ENCODE peak calls at places on chromosome 3, in ten cellular contexts. E is right cardiac atrium, P is SHP77, L is cerebellar cortex, V is left cardiac atrium, Z is anterior cingulate cortex, K is T-cell, D is left ventricle myocardium inferior, W is AG09319, G is KBM-7. M is an unnamed sample.

GRCh38 chr3:28598165-28598564 is 249.5 kb upstream of the AZI2 start:
- DNase-seq in V (no peak), G (no peak), D (no peak), W (no peak), P (no peak), L (no peak), K (no peak), E (no peak), Z (no peak), M (no peak)

GRCh38 chr3:119579366-119580147 is at the start of gene ADPRH:
- DNase-seq in Z (no peak), G (peak), W (peak), D (peak), V (peak), E (peak), P (no peak), L (peak), K (no peak), M (peak)

GRCh38 chr3:35224571-35225280 is 414.6 kb upstream of the ARPP21 start:
- DNase-seq in G (no peak), Z (no peak), K (no peak), D (no peak), V (no peak), L (peak), W (no peak), E (no peak), P (no peak), M (no peak)

GRCh38 chr3:18234717-18235335 is 190.3 kb downstream of the SATB1 start:
- DNase-seq in V (peak), G (no peak), K (no peak), L (no peak), E (peak), W (no peak), D (peak), P (no peak), Z (no peak), M (peak)

GRCh38 chr3:35393916-35394315 is 245.4 kb upstream of the ARPP21 start:
- DNase-seq in K (no peak), Z (no peak), E (no peak), V (no peak), W (no peak), P (peak), L (no peak), G (no peak), D (no peak), M (no peak)

GRCh38 chr3:196202516-196202970 is 8.7 kb downstream of the ZDHHC19 start:
- DNase-seq in K (no peak), W (no peak), L (no peak), P (no peak), E (peak), D (peak), G (no peak), V (peak), Z (no peak), M (no peak)

GRCh38 chr3:182692021-182692420 is 101.3 kb upstream of the ATP11B start:
- DNase-seq in L (no peak), E (no peak), K (no peak), D (no peak), G (no peak), W (no peak), V (no peak), P (no peak), Z (no peak), M (no peak)

GRCh38 chr3:171309906-171310359 is 150.3 kb downstream of the TNIK start:
- DNase-seq in D (no peak), K (no peak), Z (no peak), L (no peak), P (no peak), E (no peak), W (no peak), V (no peak), G (no peak), M (no peak)

GRCh38 chr3:63972196-63972595 is 51.1 kb downstream of the PSMD6 start:
- DNase-seq in G (no peak), Z (no peak), W (no peak), E (no peak), L (no peak), V (no peak), K (no peak), P (no peak), D (no peak), M (no peak)

GRCh38 chr3:48364840-48365239 is 7.2 kb upstream of the FBXW12 start:
- DNase-seq in E (no peak), Z (no peak), K (no peak), V (no peak), G (no peak), D (no peak), W (no peak), P (no peak), L (no peak), M (no peak)

GRCh38 chr3:107942244-107942643 is 148.6 kb downstream of the CD47 start:
- DNase-seq in K (no peak), Z (no peak), V (no peak), E (no peak), D (no peak), G (no peak), P (no peak), L (no peak), W (no peak), M (no peak)

GRCh38 chr3:186526256-186526606 is 17.9 kb downstream of the CRYGS start:
- DNase-seq in V (no peak), L (no peak), P (no peak), G (no peak), D (no peak), K (no peak), E (no peak), Z (no peak), W (no peak), M (no peak)

GRCh38 chr3:25913179-25913578 is 123.3 kb downstream of the OXSM start:
- DNase-seq in E (no peak), D (no peak), W (no peak), L (no peak), Z (no peak), V (no peak), G (no peak), P (no peak), K (no peak), M (no peak)

GRCh38 chr3:71299160-71299559 is 284.4 kb downstream of the FOXP1 start:
- DNase-seq in W (no peak), D (no peak), Z (no peak), V (no peak), K (peak), E (no peak), L (no peak), G (no peak), P (no peak), M (no peak)

M was measured in heart right ventricle.